ENCODE peak calls at places on chromosomes 2 and 18, in five cellular contexts. T is testis, Q is dorsolateral prefrontal cortex, Z is HFF-Myc, P is mesothelial cell of epicardium. K is an unnamed sample.

GRCh38 chr2:121707344-121707919 is 29.2 kb downstream of the NIFK start:
- DNase-seq in T (no peak), Q (no peak), Z (no peak), P (no peak), K (no peak)

GRCh38 chr2:203237501-203238238 is 1.1 kb upstream of the CYP20A1 start:
- DNase-seq in T (no peak), Q (no peak), Z (no peak), P (no peak), K (no peak)

GRCh38 chr2:204967199-204967995 is 422.1 kb downstream of the PARD3B start:
- DNase-seq in T (no peak), Q (no peak), Z (no peak), P (no peak), K (no peak)

GRCh38 chr18:54806526-54806925 is 21.8 kb upstream of the RAB27B start:
- DNase-seq in T (no peak), Q (no peak), Z (no peak), P (no peak), K (no peak)

GRCh38 chr2:130300970-130301348 is 41.7 kb upstream of the IMP4 start:
- DNase-seq in T (no peak), Q (no peak), Z (no peak), P (no peak), K (no peak)

GRCh38 chr2:161166538-161167409 is 6.5 kb downstream of the TANK start:
- DNase-seq in T (no peak), Q (no peak), Z (no peak), P (no peak), K (no peak)

GRCh38 chr2:181372656-181373055 is 84.5 kb upstream of the ITGA4 start:
- DNase-seq in T (no peak), Q (no peak), Z (no peak), P (no peak), K (no peak)

GRCh38 chr2:58893645-58894336 is 652.7 kb upstream of the FANCL start:
- DNase-seq in T (no peak), Q (peak; percentile 41), Z (no peak), P (no peak), K (no peak)

GRCh38 chr2:29749041-29749440 is 172.3 kb downstream of the ALK start:
- DNase-seq in T (no peak), Q (no peak), Z (no peak), P (no peak), K (no peak)

GRCh38 chr18:23386317-23386716 is 66.8 kb upstream of the RIOK3 start:
- DNase-seq in T (no peak), Q (no peak), Z (no peak), P (no peak), K (no peak)

GRCh38 chr2:161030260-161031063 is 129.8 kb upstream of the TANK start:
- DNase-seq in T (no peak), Q (no peak), Z (peak; percentile 91), P (no peak), K (no peak)

GRCh38 chr2:101337877-101338276 is 29.4 kb upstream of the RNF149 start:
- DNase-seq in T (no peak), Q (no peak), Z (no peak), P (no peak), K (no peak)

GRCh38 chr2:161136696-161137324 is 23.4 kb upstream of the TANK start:
- DNase-seq in T (no peak), Q (no peak), Z (no peak), P (no peak), K (no peak)

GRCh38 chr18:8480506-8481328 is 128.5 kb upstream of the RAB12 start:
- DNase-seq in T (peak; percentile 67), Q (peak; percentile 64), Z (peak; percentile 19), P (no peak), K (no peak)
- TF ChIP-seq CTCF in T (no peak), Q (peak; percentile 48), Z (peak; percentile 55), P (no peak), K (peak; percentile 77)

DNA sequence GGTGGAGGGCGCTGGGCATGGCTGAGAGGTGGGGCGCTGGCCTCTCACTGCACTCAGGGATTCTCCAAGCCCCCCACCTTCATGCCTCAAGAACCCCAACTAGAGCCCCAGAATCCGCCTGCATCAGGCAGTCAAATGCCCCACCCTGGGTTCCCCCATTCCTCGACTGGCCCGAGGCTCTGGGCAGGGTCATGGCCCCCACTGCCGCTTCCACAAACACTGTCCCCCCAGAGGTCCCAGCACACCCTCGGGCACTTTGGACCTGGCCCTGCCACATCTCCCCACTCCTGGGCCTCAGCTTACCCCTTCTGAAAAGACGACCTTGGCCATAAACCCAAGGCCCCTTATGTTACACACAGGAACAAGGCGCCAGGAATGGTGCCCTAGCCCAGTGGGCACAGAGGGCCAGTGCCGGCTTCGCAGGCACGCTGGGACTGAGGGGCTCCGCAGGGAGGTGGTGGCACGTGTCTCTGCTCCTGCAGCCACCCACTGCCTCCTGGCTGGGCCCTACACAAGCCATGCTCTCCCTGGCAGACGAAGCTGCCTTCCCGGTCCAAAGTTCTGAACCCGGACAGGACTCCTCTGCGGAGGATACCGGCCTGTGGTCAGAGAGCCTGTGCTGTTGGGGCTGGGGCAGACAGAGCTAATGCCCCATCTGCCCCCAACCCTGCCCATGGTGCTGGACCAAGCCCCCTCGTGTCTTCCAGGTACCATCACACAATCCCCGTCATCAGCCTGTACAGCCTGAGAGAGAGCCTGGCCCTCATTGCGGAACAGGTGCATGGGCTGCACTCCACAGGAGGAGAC is 6.8 kb downstream of the AGXT start:
- DNase-seq in T (no peak), Q (peak; percentile 37), Z (no peak), P (no peak), K (no peak)
- TF ChIP-seq CTCF in T (no peak), Q (no peak), Z (no peak), P (no peak), K (no peak)

DNA sequence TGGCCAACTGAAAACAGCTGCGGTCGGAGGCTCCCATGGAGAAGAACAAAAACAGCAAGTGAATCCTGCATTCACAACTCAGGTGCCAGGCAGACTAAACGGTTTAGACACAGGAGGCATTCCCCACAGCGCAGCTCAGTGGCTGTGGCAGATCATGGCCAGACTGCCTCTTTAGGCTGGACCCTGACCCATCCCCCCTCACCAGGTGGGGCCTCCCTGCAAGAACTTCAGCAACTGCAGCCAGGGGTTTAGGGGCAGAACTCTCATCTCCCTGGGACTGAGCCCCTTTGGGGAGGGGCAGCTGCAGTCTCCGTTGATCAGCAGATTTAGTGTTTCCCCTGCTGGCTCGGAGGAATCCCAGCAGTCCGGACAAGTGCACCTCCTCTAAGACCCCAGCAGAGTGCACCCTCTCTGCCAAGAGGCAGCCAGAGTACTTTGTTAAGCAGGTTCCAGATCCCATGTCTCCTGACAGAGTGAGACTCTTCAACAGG is 346.7 kb downstream of the SS18 start:
- DNase-seq in T (no peak), Q (no peak), Z (no peak), P (no peak), K (no peak)
- TF ChIP-seq CTCF in T (no peak), Q (no peak), Z (peak; percentile 9), P (no peak), K (no peak)

GRCh38 chr18:5060543-5060942 is 136.5 kb downstream of the AKAIN1 start:
- DNase-seq in T (no peak), Q (no peak), Z (no peak), P (no peak), K (no peak)

GRCh38 chr18:5068856-5069255 is 128.2 kb downstream of the AKAIN1 start:
- DNase-seq in T (no peak), Q (no peak), Z (no peak), P (no peak), K (no peak)

GRCh38 chr18:5064846-5065245 is 132.2 kb downstream of the AKAIN1 start:
- DNase-seq in T (no peak), Q (no peak), Z (no peak), P (no peak), K (no peak)

GRCh38 chr18:5061785-5062184 is 135.3 kb downstream of the AKAIN1 start:
- DNase-seq in T (no peak), Q (no peak), Z (no peak), P (no peak), K (no peak)

DNA sequence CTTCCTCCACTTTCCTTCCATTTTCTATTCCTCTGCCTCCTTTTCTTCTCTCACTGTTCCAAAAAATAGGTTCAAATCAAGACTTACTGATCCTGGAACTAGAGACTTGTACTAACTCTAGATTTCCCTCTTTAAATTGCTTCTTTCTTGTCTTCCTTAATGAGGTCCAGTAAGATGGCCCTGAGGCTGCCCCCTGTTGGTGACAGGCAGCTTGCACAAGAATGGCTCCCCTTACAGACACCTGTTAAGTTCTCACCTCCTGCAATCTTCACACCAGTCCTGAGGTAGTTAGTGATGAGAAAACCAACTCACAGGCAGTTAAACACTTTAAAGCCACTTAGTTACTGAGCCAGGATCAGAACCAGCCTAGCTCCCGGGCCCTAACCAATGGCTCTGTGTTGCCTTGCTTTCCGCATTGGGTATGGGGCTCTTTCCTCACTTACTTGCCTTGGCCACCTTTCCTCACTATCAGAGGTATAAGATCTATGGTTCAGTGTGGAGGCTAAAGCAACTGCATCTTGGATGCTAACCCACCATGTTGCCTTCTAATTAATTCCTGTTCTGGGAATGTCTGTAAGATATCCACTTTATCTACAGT is 130.6 kb downstream of the AKAIN1 start:
- DNase-seq in T (peak; percentile 28), Q (no peak), Z (no peak), P (no peak), K (no peak)
- TF ChIP-seq CTCF in T (no peak), Q (no peak), Z (peak; percentile 12), P (peak; percentile 16), K (peak; percentile 60)

DNA sequence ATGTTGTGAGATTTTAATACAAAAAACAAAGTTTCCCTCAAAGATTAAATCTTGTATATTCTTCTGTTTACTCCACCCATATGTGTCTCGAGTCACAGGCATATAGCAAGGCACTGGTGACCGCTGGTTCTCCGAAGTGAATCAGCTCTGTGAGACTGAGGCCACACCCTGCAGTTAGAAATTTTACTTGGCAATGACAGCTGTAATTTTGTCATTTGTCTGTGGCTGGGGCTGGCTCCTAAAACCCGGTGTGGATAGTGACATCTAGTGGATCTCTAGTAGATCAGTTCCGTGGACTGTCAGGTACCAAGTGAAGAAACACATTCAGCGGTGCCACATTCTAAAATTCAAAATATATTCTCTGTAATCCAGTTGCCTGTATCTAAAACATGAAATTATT is 278.0 kb downstream of the NEDD4L start:
- DNase-seq in T (peak; percentile 67), Q (no peak), Z (peak; percentile 72), P (no peak), K (no peak)
- TF ChIP-seq CTCF in T (peak; percentile 37), Q (peak; percentile 25), Z (peak; percentile 56), P (no peak), K (peak; percentile 66)

K was measured in type B pancreatic cell.